ENCODE peak calls at places on chromosomes 11 and 22, in five cellular contexts. C is lung, A is upper lobe of left lung, Y is H1, V is HepG2. E is an unnamed sample.

GRCh38 chr22:43883012-43883661 is 8.7 kb downstream of the PNPLA5 start:
- DNase-seq in C (no peak), A (no peak), Y (peak), V (peak), E (no peak)

GRCh38 chr11:63845305-63845704 is 6.4 kb downstream of the MARK2 start:
- DNase-seq in C (no peak), A (no peak), Y (no peak), V (peak), E (no peak)

GRCh38 chr22:39115976-39116621 is 19.1 kb downstream of the APOBEC3H start:
- DNase-seq in C (no peak), A (no peak), Y (no peak), V (no peak), E (no peak)

GRCh38 chr22:40449676-40450035 is 79.3 kb downstream of the SGSM3 start:
- DNase-seq in C (no peak), A (no peak), Y (no peak), V (no peak), E (no peak)

GRCh38 chr22:41410311-41410751 is 28.6 kb downstream of the TEF start:
- DNase-seq in C (peak), A (no peak), Y (no peak), V (no peak), E (no peak)

GRCh38 chr11:68870470-68870869 is 28.8 kb upstream of the CPT1A start:
- DNase-seq in C (no peak), A (no peak), Y (no peak), V (no peak), E (no peak)

GRCh38 chr11:112345708-112346107 is 85.0 kb upstream of the PLET1 start:
- DNase-seq in C (no peak), A (no peak), Y (peak), V (no peak), E (no peak)

GRCh38 chr11:33716236-33716635 is 15.6 kb upstream of the C11orf91 start:
- DNase-seq in C (no peak), A (no peak), Y (no peak), V (no peak), E (no peak)

GRCh38 chr11:36469063-36469462 is 41.0 kb downstream of the TRAF6 start:
- DNase-seq in C (no peak), A (no peak), Y (peak), V (no peak), E (no peak)

GRCh38 chr22:31289335-31289734 is 3.0 kb downstream of the PIK3IP1 start:
- DNase-seq in C (no peak), A (no peak), Y (no peak), V (no peak), E (no peak)

GRCh38 chr11:122441702-122442092 is 213.8 kb upstream of the UBASH3B start:
- DNase-seq in C (no peak), A (no peak), Y (no peak), V (no peak), E (no peak)

GRCh38 chr11:57214087-57214395 is 23.0 kb downstream of the APLNR start:
- DNase-seq in C (no peak), A (no peak), Y (no peak), V (no peak), E (no peak)

GRCh38 chr11:128716661-128717210 is 22.9 kb downstream of the FLI1 start:
- DNase-seq in C (no peak), A (no peak), Y (no peak), V (no peak), E (no peak)

GRCh38 chr11:94910779-94911178 is 62.6 kb downstream of the CWC15 start:
- DNase-seq in C (no peak), A (no peak), Y (no peak), V (no peak), E (no peak)

GRCh38 chr22:37904572-37905533 is 1.2 kb upstream of the MICALL1 start:
- DNase-seq in C (peak), A (no peak), Y (peak), V (peak), E (no peak)

GRCh38 chr11:34427171-34427805 is 11.4 kb upstream of the CAT start:
- DNase-seq in C (peak), A (no peak), Y (no peak), V (peak), E (no peak)

GRCh38 chr11:45289369-45289768 is 3.2 kb upstream of the SYT13 start:
- DNase-seq in C (no peak), A (no peak), Y (no peak), V (no peak), E (no peak)

GRCh38 chr11:62539238-62539925 is 7.2 kb downstream of the AHNAK start:
- DNase-seq in C (peak), A (peak), Y (peak), V (no peak), E (peak)

GRCh38 chr11:62444271-62444833 is 25.5 kb downstream of the SCGB1A1 start:
- DNase-seq in C (peak), A (peak), Y (no peak), V (no peak), E (peak)

GRCh38 chr11:69817265-69818236 is 1.7 kb downstream of the FGF3 start:
- DNase-seq in C (no peak), A (peak), Y (peak), V (no peak), E (no peak)

GRCh38 chr22:38111941-38112355 is 1.5 kb upstream of the BAIAP2L2 start:
- DNase-seq in C (no peak), A (peak), Y (no peak), V (peak), E (no peak)

GRCh38 chr11:128691802-128692749 is 1.8 kb upstream of the FLI1 start:
- DNase-seq in C (no peak), A (no peak), Y (peak), V (no peak), E (no peak)

GRCh38 chr11:59841514-59841913 is 3.8 kb downstream of the CBLIF start:
- DNase-seq in C (no peak), A (no peak), Y (no peak), V (no peak), E (no peak)

GRCh38 chr11:59199546-59200420 is 12.9 kb downstream of the MPEG1 start:
- DNase-seq in C (no peak), A (no peak), Y (no peak), V (no peak), E (no peak)

GRCh38 chr11:11510939-11511338 is 110.9 kb downstream of the GALNT18 start:
- DNase-seq in C (peak), A (peak), Y (no peak), V (no peak), E (no peak)

GRCh38 chr22:43821606-43822425 is 9.7 kb upstream of the EFCAB6 start:
- DNase-seq in C (no peak), A (no peak), Y (peak), V (no peak), E (no peak)

GRCh38 chr11:74694536-74694935 is 36.7 kb downstream of the CHRDL2 start:
- DNase-seq in C (no peak), A (no peak), Y (no peak), V (no peak), E (no peak)

GRCh38 chr11:126352934-126353801 is 2.3 kb upstream of the ST3GAL4 start:
- DNase-seq in C (no peak), A (no peak), Y (no peak), V (peak), E (no peak)

GRCh38 chr11:115112779-115113178 is 391.4 kb downstream of the CADM1 start:
- DNase-seq in C (no peak), A (no peak), Y (no peak), V (no peak), E (no peak)

GRCh38 chr11:71949034-71949433 is 20.2 kb downstream of the RNF121 start:
- DNase-seq in C (no peak), A (no peak), Y (no peak), V (no peak), E (no peak)

GRCh38 chr11:13114566-13115465 is 105.7 kb downstream of the RASSF10 start:
- DNase-seq in C (no peak), A (no peak), Y (no peak), V (peak), E (no peak)
- TF ChIP-seq CTCF in C (no peak), A (no peak), Y (peak), V (peak), E (no peak)

DNA sequence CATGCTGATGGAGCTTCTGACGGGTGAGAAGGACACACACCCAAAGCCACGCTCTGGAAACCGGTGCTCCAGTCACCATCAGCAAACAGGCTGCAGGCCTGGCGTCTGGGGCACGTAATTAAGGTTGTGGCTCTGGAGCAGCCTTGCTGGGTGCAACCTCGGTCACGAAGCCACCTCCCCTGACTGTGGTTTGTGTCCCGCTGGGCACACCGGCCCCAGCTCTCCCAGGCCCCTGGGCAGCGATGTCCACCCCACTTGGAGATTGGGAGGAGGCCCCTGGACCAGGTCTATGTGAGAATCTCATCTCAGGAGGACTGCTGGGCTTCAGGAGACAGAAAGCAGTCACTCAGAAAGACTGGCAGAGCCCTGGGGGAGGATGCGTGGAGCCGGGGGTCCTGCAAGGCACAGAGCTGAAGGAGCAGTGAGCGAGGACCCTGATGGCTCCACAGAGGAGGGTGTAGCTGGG is 631.6 kb downstream of the BRD1 start:
- DNase-seq in C (no peak), A (no peak), Y (no peak), V (no peak), E (no peak)
- H3K4me3 ChIP-seq in C (no peak), A (no peak), Y (no peak), V (no peak), E (no peak)

DNA sequence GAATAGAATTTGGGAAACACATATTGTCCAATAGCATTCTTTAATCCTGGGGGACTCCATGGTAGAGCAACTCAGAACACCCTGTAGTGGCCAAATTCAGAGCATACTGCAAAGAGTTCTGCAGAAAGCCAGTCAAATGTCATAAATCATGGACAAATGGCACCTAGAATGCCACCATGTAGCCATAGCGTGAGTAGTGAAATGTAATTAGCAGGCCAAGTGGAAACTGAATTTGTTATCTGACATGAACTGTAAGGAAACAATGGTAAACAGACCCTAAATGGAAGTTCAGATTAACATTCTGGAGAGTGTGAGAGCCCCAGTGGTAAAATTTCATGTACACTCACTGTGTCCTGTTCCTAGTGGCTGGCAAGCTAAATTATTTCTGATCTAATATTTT is 7.0 kb upstream of the PRSS23 start:
- DNase-seq in C (no peak), A (no peak), Y (no peak), V (no peak), E (no peak)
- H3K27ac ChIP-seq in C (no peak), A (no peak), Y (no peak), V (no peak), E (no peak)

GRCh38 chr11:107999759-108000455 is 8.8 kb upstream of the CUL5 start:
- DNase-seq in C (no peak), A (no peak), Y (peak), V (peak), E (peak)
- TF ChIP-seq CTCF in C (peak), A (peak), Y (peak), V (peak), E (peak)